ENCODE peak calls at places on chromosome 21, in ten cellular contexts. Z is testis; E is COR-L47; T is left kidney; M is GM12891; D is NCI-H2081; N is HEK293T; S is CD8-positive, alpha-beta T cell; G is M059J; Q is HT1080. J is an unnamed sample.

GRCh38 chr21:25871566-25871965 is 136.8 kb downstream of the GABPA start:
- DNase-seq in M (no peak), T (no peak), E (no peak), G (no peak), N (no peak), Q (no peak), S (no peak), D (no peak), Z (peak), J (peak)

GRCh38 chr21:42021751-42022430 is 11.7 kb upstream of the ZBTB21 start:
- DNase-seq in Z (no peak), G (peak), E (peak), D (peak), N (no peak), S (no peak), M (no peak), Q (no peak), T (peak), J (no peak)

GRCh38 chr21:41673596-41674335 is 93.1 kb downstream of the RIPK4 start:
- DNase-seq in T (no peak), Z (no peak), Q (no peak), N (no peak), S (no peak), D (no peak), E (no peak), M (no peak), G (peak), J (no peak)

GRCh38 chr21:27129215-27129614 is 162.3 kb upstream of the ADAMTS5 start:
- DNase-seq in N (no peak), S (no peak), D (no peak), Q (peak), E (no peak), Z (no peak), G (no peak), T (no peak), M (no peak), J (peak)

GRCh38 chr21:37917612-37918011 is 1.4 kb upstream of the KCNJ6 start:
- DNase-seq in D (no peak), T (no peak), S (no peak), M (no peak), N (no peak), Z (no peak), E (no peak), G (peak), Q (no peak), J (peak)

GRCh38 chr21:38147391-38147790 is 109.4 kb upstream of the KCNJ15 start:
- DNase-seq in N (no peak), T (no peak), E (no peak), M (no peak), Q (no peak), G (no peak), S (no peak), D (no peak), Z (no peak), J (no peak)

GRCh38 chr21:16241021-16241420 is 511.2 kb downstream of the USP25 start:
- DNase-seq in N (no peak), M (no peak), G (peak), E (no peak), S (no peak), Z (no peak), T (no peak), Q (no peak), D (no peak), J (no peak)

GRCh38 chr21:42594616-42595280 is 58.7 kb upstream of the PDE9A start:
- DNase-seq in E (no peak), N (no peak), S (no peak), G (no peak), D (no peak), T (no peak), Q (no peak), Z (no peak), M (no peak), J (no peak)

GRCh38 chr21:30717105-30717504 is 1.5 kb downstream of the KRTAP21-3 start:
- DNase-seq in N (no peak), D (no peak), Z (no peak), T (no peak), E (no peak), S (no peak), Q (no peak), M (no peak), G (peak), J (peak)

GRCh38 chr21:16578912-16579311 is 849.1 kb downstream of the USP25 start:
- DNase-seq in T (no peak), M (no peak), Z (no peak), Q (no peak), G (no peak), D (no peak), N (no peak), E (no peak), S (no peak), J (no peak)

GRCh38 chr21:38847556-38847955 is 41.8 kb downstream of the ETS2 start:
- DNase-seq in M (no peak), Z (no peak), T (no peak), G (no peak), S (no peak), Q (no peak), E (no peak), D (no peak), N (no peak), J (no peak)

GRCh38 chr21:33396436-33396835 is 6.8 kb upstream of the IFNGR2 start:
- DNase-seq in D (no peak), Q (no peak), E (no peak), M (no peak), S (no peak), N (no peak), Z (no peak), T (no peak), G (no peak), J (no peak)

GRCh38 chr21:38917045-38917774 is 111.5 kb downstream of the ETS2 start:
- DNase-seq in G (no peak), M (no peak), N (no peak), Q (no peak), T (no peak), Z (no peak), E (peak), S (no peak), D (peak), J (no peak)

GRCh38 chr21:32467291-32467690 is 54.8 kb downstream of the EVA1C start:
- DNase-seq in D (no peak), N (no peak), Z (no peak), M (no peak), E (no peak), S (no peak), Q (no peak), G (no peak), T (no peak), J (no peak)

GRCh38 chr21:45418301-45419071 is 13.5 kb downstream of the COL18A1 start:
- DNase-seq in G (no peak), Z (no peak), Q (no peak), M (no peak), T (peak), S (no peak), E (no peak), D (no peak), N (no peak), J (no peak)

GRCh38 chr21:25855591-25855990 is 120.8 kb downstream of the GABPA start:
- DNase-seq in S (no peak), T (no peak), D (no peak), M (no peak), E (no peak), N (no peak), Z (no peak), G (no peak), Q (no peak), J (no peak)

GRCh38 chr21:35578831-35579470 is 481.4 kb downstream of the SETD4 start:
- DNase-seq in Q (no peak), G (peak), D (no peak), T (no peak), M (no peak), Z (no peak), E (no peak), N (no peak), S (no peak), J (no peak)

GRCh38 chr21:26421724-26422123 is 151.4 kb downstream of the CYYR1 start:
- DNase-seq in N (no peak), D (no peak), Q (no peak), T (no peak), M (no peak), S (no peak), E (no peak), G (no peak), Z (no peak), J (no peak)

GRCh38 chr21:35404247-35404646 is 355.1 kb upstream of the RUNX1 start:
- DNase-seq in Z (no peak), G (no peak), E (no peak), Q (no peak), M (no peak), N (no peak), S (no peak), T (no peak), D (no peak), J (no peak)

GRCh38 chr21:38352536-38353219 is 95.9 kb downstream of the KCNJ15 start:
- DNase-seq in M (peak), D (peak), T (peak), G (peak), Q (peak), S (no peak), Z (peak), E (peak), N (peak), J (peak)

GRCh38 chr21:41763398-41763931 is 3.4 kb downstream of the RIPK4 start:
- DNase-seq in Z (no peak), G (no peak), D (peak), N (no peak), E (peak), S (no peak), Q (no peak), T (peak), M (no peak), J (no peak)

GRCh38 chr21:36246080-36246631 is 73.8 kb upstream of the MORC3 start:
- DNase-seq in S (no peak), M (no peak), G (no peak), E (no peak), D (no peak), Z (no peak), Q (no peak), N (no peak), T (peak), J (no peak)

GRCh38 chr21:45421071-45421845 is 16.3 kb downstream of the COL18A1 start:
- DNase-seq in Z (no peak), M (no peak), S (no peak), N (no peak), E (peak), D (no peak), Q (no peak), G (peak), T (peak), J (peak)